ENCODE peak calls at places on chromosomes 7 and 10, in ten cellular contexts. V, T, R, O, U, I, J, P, Y and Q are unnamed samples.

GRCh38 chr7:20282960-20283359 is 47.7 kb upstream of the ITGB8 start:
- DNase-seq in Y (no peak), T (no peak), O (no peak), I (no peak), V (no peak), U (no peak), R (no peak), J (no peak), P (no peak), Q (no peak)

GRCh38 chr10:111076191-111076681 is 593 bp upstream of the ADRA2A start:
- DNase-seq in T (peak; percentile 13), U (no peak), V (peak; percentile 37), O (peak; percentile 80), Y (no peak), R (peak; percentile 92), P (no peak), J (peak; percentile 73), I (no peak), Q (peak; percentile 89)

GRCh38 chr7:79495544-79496272 is 42.2 kb upstream of the MAGI2 start:
- DNase-seq in Y (no peak), R (no peak), J (no peak), I (no peak), O (no peak), T (no peak), U (no peak), P (no peak), V (no peak), Q (no peak)

GRCh38 chr10:116785867-116786266 is 43.5 kb upstream of the HSPA12A start:
- DNase-seq in V (no peak), J (no peak), Y (no peak), P (no peak), T (no peak), I (no peak), O (no peak), U (no peak), R (no peak), Q (no peak)

GRCh38 chr7:1121886-1122831 is 34.2 kb downstream of the GPER1 start:
- DNase-seq in R (no peak), Y (no peak), P (no peak), T (no peak), I (peak; percentile 48), O (no peak), J (no peak), V (no peak), U (no peak), Q (no peak)

GRCh38 chr10:97046426-97047072 is 139.2 kb downstream of the SLIT1 start:
- DNase-seq in O (no peak), U (no peak), I (no peak), J (no peak), V (no peak), R (no peak), P (no peak), Y (no peak), T (no peak), Q (no peak)

GRCh38 chr10:9786576-9786975 is 1231.1 kb upstream of the CELF2 start:
- DNase-seq in J (no peak), Y (no peak), R (no peak), U (no peak), V (no peak), I (no peak), O (no peak), T (no peak), P (no peak), Q (no peak)

GRCh38 chr7:1239455-1240295 is 7.0 kb downstream of the UNCX start:
- DNase-seq in O (no peak), I (no peak), J (no peak), R (peak; percentile 68), Y (no peak), P (no peak), V (no peak), U (no peak), T (no peak), Q (no peak)

GRCh38 chr7:1531263-1531978 is 919 bp downstream of the MAFK start:
- DNase-seq in T (no peak), I (no peak), Y (no peak), U (no peak), V (no peak), P (no peak), R (no peak), J (peak; percentile 55), O (peak; percentile 79), Q (no peak)

GRCh38 chr7:25117226-25118047 is 7.6 kb downstream of the CYCS start:
- DNase-seq in R (no peak), P (peak; percentile 39), V (peak; percentile 16), J (peak; percentile 39), O (no peak), Y (no peak), T (no peak), I (no peak), U (peak; percentile 91), Q (no peak)

GRCh38 chr10:112844681-112845080 is 105.4 kb upstream of the TCF7L2 start:
- DNase-seq in V (no peak), J (no peak), P (no peak), R (no peak), O (no peak), I (no peak), T (no peak), Y (no peak), U (no peak), Q (no peak)

GRCh38 chr10:76036410-76036940 is 605.1 kb downstream of the LRMDA start:
- DNase-seq in R (peak; percentile 78), J (peak; percentile 78), T (peak; percentile 26), P (no peak), I (peak; percentile 89), V (peak; percentile 76), U (no peak), O (peak; percentile 90), Y (no peak), Q (peak; percentile 94)
- H3K4me3 ChIP-seq in R (no peak overlapping the region), J (no peak overlapping the region), T (no peak overlapping the region), P (no peak overlapping the region), I (no peak overlapping the region), V (no peak overlapping the region), U (no peak overlapping the region), O (peak overlapping the region; percentile 8), Y (no peak overlapping the region), Q (no peak overlapping the region)

DNA sequence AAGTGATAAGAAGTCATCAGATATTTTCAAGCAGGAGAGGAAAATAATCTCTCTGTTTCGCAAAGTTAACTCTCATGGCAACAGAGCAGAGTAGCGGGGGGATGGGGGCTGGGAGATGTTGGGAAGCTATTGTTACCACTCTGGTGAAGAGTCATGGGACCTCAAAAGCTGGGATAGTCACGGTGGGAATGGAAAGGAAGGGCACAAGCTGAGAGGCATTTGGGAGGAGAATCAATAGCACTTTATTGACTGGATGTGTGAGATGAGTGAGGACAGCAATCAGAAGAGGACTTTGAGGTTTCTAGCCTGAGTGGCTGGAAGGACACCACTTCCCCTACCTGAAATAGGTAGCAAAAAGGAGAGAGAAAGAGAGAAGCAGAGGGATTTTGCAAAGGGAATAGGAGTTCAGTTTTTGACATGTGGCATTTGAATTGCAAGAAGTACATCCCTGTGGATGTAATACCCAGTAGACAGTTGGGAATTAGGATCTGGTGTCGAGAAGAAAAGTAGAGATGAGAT is 27.2 kb downstream of the SCD start:
- DNase-seq in T (no peak), J (no peak), V (peak; percentile 66), U (no peak), I (no peak), Y (no peak), O (no peak), P (peak; percentile 92), R (peak; percentile 64), Q (no peak)
- TF ChIP-seq POLR2AphosphoS5 in T (peak; percentile 53), J (no peak), V (peak; percentile 55), U (no peak), I (no peak), Y (no peak), O (no peak), P (peak; percentile 36), R (peak; percentile 3), Q (no peak)

GRCh38 chr7:130543611-130544010 is 51.7 kb downstream of the MEST start:
- DNase-seq in J (no peak), V (no peak), Y (no peak), P (no peak), O (no peak), U (no peak), R (no peak), I (no peak), T (no peak), Q (no peak)

DNA sequence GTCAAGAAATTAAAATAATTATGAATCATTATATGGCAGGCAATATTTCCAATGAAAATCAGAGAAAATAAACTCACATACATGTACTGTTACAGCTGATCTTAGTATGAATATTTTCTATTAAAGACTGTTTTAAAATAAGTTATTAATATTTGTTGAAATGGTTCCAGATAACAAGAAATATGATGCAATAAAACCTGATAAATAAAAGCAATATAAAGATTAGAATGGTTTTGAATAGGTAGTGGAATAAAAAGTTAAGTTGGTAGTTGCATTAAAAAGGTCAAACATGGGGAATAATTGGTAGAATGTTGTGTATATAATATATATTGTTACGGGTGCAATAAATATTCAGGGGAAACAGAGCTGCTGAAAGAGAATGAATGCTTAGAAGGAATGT is 52.5 kb downstream of the MEST start:
- DNase-seq in V (no peak), O (no peak), J (no peak), P (no peak), Y (no peak), R (no peak), U (no peak), I (no peak), T (no peak), Q (no peak)
- H3K4me3 ChIP-seq in V (no peak overlapping the region), O (no peak overlapping the region), J (no peak overlapping the region), P (no peak overlapping the region), Y (no peak overlapping the region), R (no peak overlapping the region), U (no peak overlapping the region), I (no peak overlapping the region), T (no peak overlapping the region), Q (no peak overlapping the region)

GRCh38 chr10:71998119-71998839 is 34.1 kb downstream of the CHST3 start:
- DNase-seq in O (no peak), Y (no peak), R (no peak), I (no peak), U (no peak), T (no peak), P (no peak), V (no peak), J (no peak), Q (no peak)
- TF ChIP-seq POLR2AphosphoS5 in O (no peak), Y (no peak), R (no peak), I (no peak), U (no peak), T (no peak), P (no peak), V (no peak), J (no peak), Q (no peak)